ENCODE peak calls at places on chromosomes 4 and X, in five cellular contexts. One of them, this sample, is unnamed.
A peak's percentile ranks its signal among the peaks of the same experiment; 100 is the strongest.

GRCh38 chrX:131795442-131796229 is 227.5 kb upstream of the STK26 start:
- DNase-seq in ovary: no peak
- DNase-seq in GM12878: no peak
- DNase-seq in GM12892: no peak
- DNase-seq in tibial nerve: no peak
- DNase-seq in this sample: no peak

GRCh38 chr4:73741140-73741749 is 876 bp downstream of the CXCL8 start:
- DNase-seq in ovary: no peak
- DNase-seq in GM12878: no peak
- DNase-seq in GM12892: no peak
- DNase-seq in tibial nerve: no peak
- DNase-seq in this sample: no peak

GRCh38 chr4:61312526-61312925 is 112.4 kb downstream of the ADGRL3 start:
- DNase-seq in ovary: no peak
- DNase-seq in GM12878: no peak
- DNase-seq in GM12892: no peak
- DNase-seq in tibial nerve: no peak
- DNase-seq in this sample: no peak

GRCh38 chrX:44708470-44708869 is 135.4 kb upstream of the DUSP21 start:
- DNase-seq in ovary: no peak
- DNase-seq in GM12878: no peak
- DNase-seq in GM12892: no peak
- DNase-seq in tibial nerve: no peak
- DNase-seq in this sample: no peak

GRCh38 chr4:101418055-101418454 is 70.7 kb upstream of the PPP3CA start:
- DNase-seq in ovary: no peak
- DNase-seq in GM12878: peak; percentile 51
- DNase-seq in GM12892: peak; percentile 13
- DNase-seq in tibial nerve: no peak
- DNase-seq in this sample: no peak

GRCh38 chr4:36386691-36387090 is 105.3 kb downstream of the DTHD1 start:
- DNase-seq in ovary: no peak
- DNase-seq in GM12878: no peak
- DNase-seq in GM12892: no peak
- DNase-seq in tibial nerve: no peak
- DNase-seq in this sample: no peak

GRCh38 chrX:69119122-69119521 is 46.1 kb downstream of the PJA1 start:
- DNase-seq in ovary: no peak
- DNase-seq in GM12878: no peak
- DNase-seq in GM12892: no peak
- DNase-seq in tibial nerve: no peak
- DNase-seq in this sample: no peak

GRCh38 chrX:86930419-86930818 is 587.2 kb upstream of the KLHL4 start:
- DNase-seq in ovary: no peak
- DNase-seq in GM12878: no peak
- DNase-seq in GM12892: no peak
- DNase-seq in tibial nerve: no peak
- DNase-seq in this sample: no peak

GRCh38 chrX:74578137-74578536 is 36.3 kb downstream of the RLIM start:
- DNase-seq in ovary: no peak
- DNase-seq in GM12878: no peak
- DNase-seq in GM12892: no peak
- DNase-seq in tibial nerve: no peak
- DNase-seq in this sample: no peak

GRCh38 chr4:42627887-42628646 is 28.8 kb downstream of the ATP8A1 start:
- DNase-seq in ovary: peak; percentile 88
- DNase-seq in GM12878: peak; percentile 97
- DNase-seq in GM12892: peak; percentile 15
- DNase-seq in tibial nerve: peak; percentile 68
- DNase-seq in this sample: no peak

GRCh38 chr4:113823291-113823659 is 61.7 kb upstream of the CAMK2D start:
- DNase-seq in ovary: no peak
- DNase-seq in GM12878: peak; percentile 85
- DNase-seq in GM12892: peak; percentile 7
- DNase-seq in tibial nerve: no peak
- DNase-seq in this sample: no peak

GRCh38 chrX:154487518-154488290 is 1.3 kb upstream of the UBL4A start:
- DNase-seq in ovary: peak; percentile 35
- DNase-seq in GM12878: no peak
- DNase-seq in GM12892: no peak
- DNase-seq in tibial nerve: no peak
- DNase-seq in this sample: no peak

GRCh38 chr4:142480244-142480643 is 365.9 kb downstream of the INPP4B start:
- DNase-seq in ovary: no peak
- DNase-seq in GM12878: no peak
- DNase-seq in GM12892: no peak
- DNase-seq in tibial nerve: no peak
- DNase-seq in this sample: no peak

GRCh38 chrX:2423899-2424298 is 76.9 kb downstream of the DHRSX start:
- DNase-seq in ovary: no peak
- DNase-seq in GM12878: no peak
- DNase-seq in GM12892: no peak
- DNase-seq in tibial nerve: no peak
- DNase-seq in this sample: no peak

GRCh38 chrX:47241201-47242011 is 8.6 kb downstream of the USP11 start:
- DNase-seq in ovary: no peak
- DNase-seq in GM12878: no peak
- DNase-seq in GM12892: no peak
- DNase-seq in tibial nerve: no peak
- DNase-seq in this sample: no peak

GRCh38 chr4:124266706-124267105 is 445.8 kb downstream of the ANKRD50 start:
- DNase-seq in ovary: no peak
- DNase-seq in GM12878: no peak
- DNase-seq in GM12892: no peak
- DNase-seq in tibial nerve: no peak
- DNase-seq in this sample: no peak

GRCh38 chr4:168451744-168452394 is 28.4 kb downstream of the DDX60L start:
- DNase-seq in ovary: no peak
- DNase-seq in GM12878: no peak
- DNase-seq in GM12892: no peak
- DNase-seq in tibial nerve: no peak
- DNase-seq in this sample: no peak

GRCh38 chrX:31228909-31229308 is 157.1 kb upstream of the FTHL17 start:
- DNase-seq in ovary: no peak
- DNase-seq in GM12878: peak; percentile 69
- DNase-seq in GM12892: no peak
- DNase-seq in tibial nerve: no peak
- DNase-seq in this sample: no peak

GRCh38 chrX:2321411-2321810 is 179.4 kb downstream of the DHRSX start:
- DNase-seq in ovary: no peak
- DNase-seq in GM12878: no peak
- DNase-seq in GM12892: no peak
- DNase-seq in tibial nerve: no peak
- DNase-seq in this sample: no peak

GRCh38 chr4:140052050-140052449 is 101.9 kb downstream of the MAML3 start:
- DNase-seq in ovary: peak; percentile 61
- DNase-seq in GM12878: no peak
- DNase-seq in GM12892: no peak
- DNase-seq in tibial nerve: no peak
- DNase-seq in this sample: no peak

DNA sequence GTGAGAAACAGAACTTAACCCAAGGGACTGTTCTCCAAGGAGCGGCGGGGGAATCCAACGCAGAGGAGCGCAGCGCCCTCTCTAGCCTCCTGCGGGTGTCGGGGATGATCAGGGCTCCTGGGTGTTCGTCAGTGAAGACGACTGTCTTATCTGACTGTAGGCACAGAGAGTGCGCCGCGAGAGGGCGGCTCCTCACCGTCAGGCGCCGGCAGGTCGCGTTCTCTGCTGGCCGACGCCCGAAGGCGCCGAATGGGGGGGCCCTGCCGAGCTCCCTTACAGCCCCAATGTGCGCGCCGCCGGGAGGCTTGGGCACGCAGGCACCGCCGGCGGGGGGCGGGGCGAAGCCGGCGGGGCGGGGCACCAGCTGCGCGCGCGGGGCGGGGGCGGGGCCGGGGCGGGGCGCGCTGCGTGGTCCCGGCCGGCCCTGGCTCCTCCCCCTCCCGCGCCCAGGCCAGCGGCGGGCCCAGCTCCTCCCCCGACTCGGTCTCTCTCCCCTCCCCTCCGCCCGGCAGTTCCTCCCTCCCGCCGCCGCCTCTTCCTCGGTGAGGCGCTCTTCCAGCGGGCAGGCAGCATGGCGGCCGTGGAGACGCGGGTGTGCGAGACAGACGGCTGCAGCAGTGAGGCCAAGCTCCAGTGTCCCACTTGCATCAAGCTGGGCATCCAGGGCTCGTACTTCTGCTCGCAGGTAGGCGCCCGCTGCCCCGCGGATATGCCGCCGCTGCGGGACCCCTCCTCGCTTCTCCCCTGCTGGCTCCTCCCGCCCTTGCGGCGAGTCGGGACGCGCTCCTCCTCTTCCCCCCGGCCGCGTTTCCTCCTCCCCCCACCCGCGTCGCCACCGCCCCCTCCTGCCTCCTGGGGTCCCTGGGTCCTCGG is at the start of gene METAP1:
- DNase-seq in ovary: peak; percentile 97
- DNase-seq in GM12878: peak; percentile 79
- DNase-seq in GM12892: peak; percentile 80
- DNase-seq in tibial nerve: peak; percentile 81
- DNase-seq in this sample: peak; percentile 86
- TF ChIP-seq POLR2A in ovary: peak; percentile 52
- TF ChIP-seq POLR2A in GM12878: peak; percentile 96
- TF ChIP-seq POLR2A in GM12892: peak; percentile 82
- TF ChIP-seq POLR2A in tibial nerve: peak; percentile 19
- TF ChIP-seq POLR2A in this sample: peak; percentile 94

DNA sequence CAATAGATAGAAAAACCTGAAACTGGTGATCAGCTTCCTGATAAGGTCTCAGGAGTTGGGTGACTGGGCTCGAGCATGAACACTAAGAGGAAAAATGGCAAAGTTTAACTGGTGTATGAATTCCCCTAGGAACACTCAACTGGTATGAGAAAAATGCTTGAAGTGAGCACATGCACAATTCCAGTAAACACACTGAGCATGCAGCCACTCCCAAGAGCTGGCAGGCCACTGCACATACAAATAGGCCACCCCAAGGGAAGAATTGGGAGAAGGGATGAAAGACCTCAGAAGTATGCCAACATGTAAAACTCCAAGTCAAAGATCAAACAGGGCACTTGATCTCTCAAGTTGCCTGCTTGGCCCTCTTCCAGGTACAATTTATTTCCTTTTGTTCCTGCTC is 45.4 kb upstream of the GNPDA2 start:
- DNase-seq in ovary: no peak
- DNase-seq in GM12878: no peak
- DNase-seq in GM12892: no peak
- DNase-seq in tibial nerve: no peak
- DNase-seq in this sample: no peak
- TF ChIP-seq POLR2A in ovary: no peak
- TF ChIP-seq POLR2A in GM12878: no peak
- TF ChIP-seq POLR2A in GM12892: no peak
- TF ChIP-seq POLR2A in tibial nerve: no peak
- TF ChIP-seq POLR2A in this sample: no peak

DNA sequence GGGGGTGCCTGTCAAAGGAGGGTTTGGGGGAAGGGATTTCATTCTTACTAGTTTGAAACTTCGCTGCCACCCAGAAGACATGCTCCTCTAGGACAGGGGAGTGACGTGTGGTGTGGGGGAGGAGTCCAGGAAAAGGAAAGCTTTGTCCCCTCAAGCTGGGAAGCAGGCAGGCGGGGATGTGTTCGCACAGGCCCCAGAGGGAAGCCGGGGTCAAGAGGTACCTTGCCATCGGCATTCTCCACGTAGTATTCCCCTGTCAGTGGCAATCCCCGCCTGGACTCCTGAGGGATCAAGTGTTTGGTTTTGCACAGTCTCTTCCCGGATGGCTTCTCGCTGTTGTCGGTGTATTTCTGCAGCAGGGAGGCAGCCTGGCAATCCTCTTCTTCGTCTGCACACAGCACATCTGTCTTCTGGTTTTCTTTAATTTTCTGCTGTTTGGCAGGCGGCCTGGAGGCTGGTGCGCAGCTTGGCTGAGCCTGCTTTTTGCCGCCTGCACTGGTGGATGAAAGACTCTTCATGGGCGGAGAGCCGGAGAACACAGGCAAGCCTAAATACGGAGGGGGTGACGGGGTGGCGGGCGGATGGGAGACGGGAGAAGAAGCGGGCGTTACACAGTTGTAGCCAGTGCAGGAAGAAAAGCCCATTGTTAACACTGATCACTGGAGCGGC is 35.1 kb downstream of the BCOR start:
- DNase-seq in ovary: no peak
- DNase-seq in GM12878: no peak
- DNase-seq in GM12892: no peak
- DNase-seq in tibial nerve: no peak
- DNase-seq in this sample: no peak
- TF ChIP-seq POLR2A in ovary: no peak
- TF ChIP-seq POLR2A in GM12878: no peak
- TF ChIP-seq POLR2A in GM12892: no peak
- TF ChIP-seq POLR2A in tibial nerve: no peak
- TF ChIP-seq POLR2A in this sample: no peak

GRCh38 chr4:40648141-40648540 is 18.5 kb upstream of the RBM47 start:
- DNase-seq in ovary: no peak
- DNase-seq in GM12878: no peak
- DNase-seq in GM12892: no peak
- DNase-seq in tibial nerve: no peak
- DNase-seq in this sample: no peak
- TF ChIP-seq POLR2A in ovary: no peak
- TF ChIP-seq POLR2A in GM12878: no peak
- TF ChIP-seq POLR2A in GM12892: no peak
- TF ChIP-seq POLR2A in tibial nerve: no peak
- TF ChIP-seq POLR2A in this sample: no peak

GRCh38 chr4:78560296-78560963 is 8.9 kb downstream of the ANXA3 start:
- DNase-seq in ovary: no peak
- DNase-seq in GM12878: no peak
- DNase-seq in GM12892: no peak
- DNase-seq in tibial nerve: no peak
- DNase-seq in this sample: no peak
- TF ChIP-seq POLR2A in ovary: no peak
- TF ChIP-seq POLR2A in GM12878: no peak
- TF ChIP-seq POLR2A in GM12892: no peak
- TF ChIP-seq POLR2A in tibial nerve: no peak
- TF ChIP-seq POLR2A in this sample: no peak

GRCh38 chr4:94451669-94452475 is at the start of gene PDLIM5:
- DNase-seq in ovary: peak; percentile 91
- DNase-seq in GM12878: peak; percentile 66
- DNase-seq in GM12892: peak; percentile 78
- DNase-seq in tibial nerve: peak; percentile 78
- DNase-seq in this sample: peak; percentile 58
- TF ChIP-seq POLR2A in ovary: peak; percentile 95
- TF ChIP-seq POLR2A in GM12878: peak; percentile 99
- TF ChIP-seq POLR2A in GM12892: peak; percentile 95
- TF ChIP-seq POLR2A in tibial nerve: peak; percentile 94
- TF ChIP-seq POLR2A in this sample: peak; percentile 89

This sample was measured in H54.